ENCODE peak calls at places on chromosome 17, in six cellular contexts. J is A673, K is tibial nerve, W is A549, E is heart right ventricle, H is uterus. O is an unnamed sample.

GRCh38 chr17:50062323-50063243 is 6.7 kb downstream of the ITGA3 start:
- DNase-seq in J (no peak), K (no peak), W (peak; percentile 99), E (peak; percentile 83), H (peak; percentile 59), O (peak; percentile 94)

GRCh38 chr17:73232587-73233373 is 28.9 kb downstream of the CPSF4L start:
- DNase-seq in J (peak; percentile 19), K (no peak), W (peak; percentile 55), E (no peak), H (no peak), O (no peak)

GRCh38 chr17:82905130-82905529 is 65.3 kb upstream of the ZNF750 start:
- DNase-seq in J (no peak), K (no peak), W (no peak), E (no peak), H (no peak), O (no peak)

GRCh38 chr17:57186231-57187019 is 69.9 kb upstream of the MSI2 start:
- DNase-seq in J (no peak), K (no peak), W (no peak), E (no peak), H (no peak), O (no peak)

GRCh38 chr17:62774338-62774737 is 33.8 kb downstream of the MARCHF10 start:
- DNase-seq in J (no peak), K (no peak), W (no peak), E (no peak), H (no peak), O (no peak)

GRCh38 chr17:28335959-28336871 is 654 bp downstream of the TNFAIP1 start:
- DNase-seq in J (peak; percentile 74), K (peak; percentile 33), W (peak; percentile 77), E (no peak), H (peak; percentile 49), O (peak; percentile 83)

GRCh38 chr17:58059141-58059540 is 24.1 kb upstream of the DYNLL2 start:
- DNase-seq in J (no peak), K (no peak), W (no peak), E (no peak), H (no peak), O (no peak)

GRCh38 chr17:20278805-20279204 is 188.5 kb downstream of the LGALS9B start:
- DNase-seq in J (no peak), K (no peak), W (no peak), E (no peak), H (no peak), O (no peak)

GRCh38 chr17:45656527-45657181 is 127.5 kb upstream of the CRHR1 start:
- DNase-seq in J (no peak), K (no peak), W (no peak), E (no peak), H (no peak), O (no peak)

GRCh38 chr17:76004750-76005262 is 4.2 kb downstream of the CDK3 start:
- DNase-seq in J (no peak), K (no peak), W (no peak), E (no peak), H (no peak), O (no peak)

GRCh38 chr17:66347661-66348604 is 45.5 kb downstream of the PRKCA start:
- DNase-seq in J (peak; percentile 54), K (no peak), W (no peak), E (no peak), H (no peak), O (no peak)

GRCh38 chr17:79182176-79183160 is 107.8 kb downstream of the ENGASE start:
- DNase-seq in J (no peak), K (no peak), W (no peak), E (no peak), H (no peak), O (no peak)

GRCh38 chr17:3447625-3448024 is 14.0 kb upstream of the OR1E2 start:
- DNase-seq in J (peak; percentile 10), K (no peak), W (no peak), E (no peak), H (no peak), O (no peak)

GRCh38 chr17:27323538-27324212 is 29.8 kb downstream of the WSB1 start:
- DNase-seq in J (no peak), K (peak; percentile 61), W (no peak), E (peak; percentile 84), H (peak; percentile 68), O (no peak)

GRCh38 chr17:48835971-48836370 is 5.1 kb downstream of the CALCOCO2 start:
- DNase-seq in J (no peak), K (no peak), W (no peak), E (no peak), H (no peak), O (no peak)

GRCh38 chr17:42054101-42054500 is 3.7 kb upstream of the C17orf113 start:
- DNase-seq in J (no peak), K (no peak), W (no peak), E (no peak), H (no peak), O (no peak)

GRCh38 chr17:4420692-4421131 is 13.0 kb upstream of the SPNS3 start:
- DNase-seq in J (peak; percentile 80), K (peak; percentile 44), W (peak; percentile 90), E (no peak), H (peak; percentile 27), O (peak; percentile 77)

GRCh38 chr17:60138769-60139437 is 10.9 kb upstream of the CA4 start:
- DNase-seq in J (no peak), K (no peak), W (no peak), E (no peak), H (no peak), O (no peak)

GRCh38 chr17:77566151-77566550 is 392.4 kb upstream of the TNRC6C start:
- DNase-seq in J (no peak), K (no peak), W (no peak), E (no peak), H (no peak), O (peak; percentile 28)

GRCh38 chr17:29620271-29620670 is 2.4 kb downstream of the CORO6 start:
- DNase-seq in J (no peak), K (no peak), W (peak; percentile 55), E (no peak), H (no peak), O (no peak)

GRCh38 chr17:70041575-70041974 is 33.5 kb upstream of the KCNJ16 start:
- DNase-seq in J (no peak), K (no peak), W (no peak), E (no peak), H (no peak), O (no peak)

GRCh38 chr17:70034158-70034557 is 40.9 kb upstream of the KCNJ16 start:
- DNase-seq in J (no peak), K (no peak), W (no peak), E (no peak), H (no peak), O (no peak)

GRCh38 chr17:70040336-70040735 is 34.7 kb upstream of the KCNJ16 start:
- DNase-seq in J (no peak), K (no peak), W (no peak), E (no peak), H (no peak), O (no peak)

GRCh38 chr17:70041061-70041460 is 34.0 kb upstream of the KCNJ16 start:
- DNase-seq in J (no peak), K (no peak), W (no peak), E (no peak), H (no peak), O (no peak)

GRCh38 chr17:70037498-70037897 is 37.5 kb upstream of the KCNJ16 start:
- DNase-seq in J (no peak), K (no peak), W (no peak), E (no peak), H (no peak), O (no peak)
- H3K27ac ChIP-seq in J (no peak overlapping the region), K (no peak overlapping the region), W (no peak overlapping the region), E (no peak overlapping the region), H (no peak overlapping the region), O (no peak overlapping the region)

DNA sequence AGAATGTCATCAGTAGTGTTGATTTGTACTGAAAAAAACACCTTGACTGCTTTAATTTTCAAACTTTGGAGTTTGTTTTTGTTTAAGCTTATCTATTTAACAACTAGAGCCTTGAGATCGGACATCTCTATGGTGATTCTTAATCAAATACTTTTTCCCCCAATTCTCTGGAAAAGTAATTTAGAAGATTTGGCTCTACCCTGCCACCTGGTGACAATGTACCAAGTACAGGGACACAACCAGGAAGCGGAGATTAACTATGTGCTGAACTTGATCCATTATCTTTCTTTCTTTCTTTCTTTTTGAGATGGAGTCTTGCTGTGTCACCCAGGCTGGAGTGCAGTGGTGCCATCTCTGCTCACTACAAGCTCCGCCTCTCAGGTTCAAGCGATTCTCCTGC is 30.8 kb downstream of the USP43 start:
- DNase-seq in J (peak; percentile 23), K (no peak), W (no peak), E (no peak), H (no peak), O (no peak)
- TF ChIP-seq CTCF in J (peak; percentile 43), K (no peak), W (peak; percentile 37), E (no peak), H (no peak), O (no peak)

GRCh38 chr17:9987779-9988585 is 82.9 kb upstream of the RCVRN start:
- DNase-seq in J (peak; percentile 30), K (no peak), W (peak; percentile 66), E (peak; percentile 34), H (no peak), O (no peak)
- H3K27ac ChIP-seq in J (no peak overlapping the region), K (peak overlapping the region; percentile 56), W (no peak overlapping the region), E (peak overlapping the region; percentile 2), H (no peak overlapping the region), O (no peak overlapping the region)

GRCh38 chr17:64448665-64449512 is at the start of gene MILR1:
- DNase-seq in J (no peak), K (peak; percentile 58), W (peak; percentile 56), E (no peak), H (peak; percentile 18), O (no peak)
- TF ChIP-seq CTCF in J (no peak), K (no peak), W (no peak), E (no peak), H (no peak), O (no peak)

DNA sequence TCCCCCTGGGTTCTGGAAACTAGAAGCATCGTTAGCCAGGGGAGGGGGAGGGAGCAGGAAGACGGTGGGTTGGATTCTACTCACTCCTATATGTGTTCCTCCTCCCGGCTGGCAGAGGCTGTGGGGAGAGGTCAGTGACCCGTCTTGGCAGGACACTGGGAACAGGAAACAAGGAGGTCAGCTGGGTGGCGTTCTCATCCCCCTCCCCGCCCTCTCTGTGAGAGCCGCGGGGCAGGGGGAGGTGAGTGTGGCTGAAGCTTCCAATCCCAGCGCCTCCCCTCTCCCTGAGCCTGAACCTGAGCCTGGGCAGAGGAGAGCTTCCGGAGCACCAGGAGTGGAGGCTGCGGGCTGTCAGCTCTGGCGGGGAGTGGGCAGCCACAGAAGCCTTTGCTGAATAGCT is 12.5 kb downstream of the GPRC5C start:
- DNase-seq in J (no peak), K (peak; percentile 63), W (no peak), E (peak; percentile 63), H (peak; percentile 46), O (no peak)
- H3K27ac ChIP-seq in J (no peak overlapping the region), K (peak overlapping the region; percentile 90), W (no peak overlapping the region), E (peak overlapping the region; percentile 88), H (peak overlapping the region; percentile 76), O (peak overlapping the region; percentile 98)

GRCh38 chr17:61397086-61397842 is 2.4 kb upstream of the TBX2 start:
- DNase-seq in J (no peak), K (no peak), W (no peak), E (no peak), H (no peak), O (no peak)
- TF ChIP-seq CTCF in J (no peak), K (no peak), W (no peak), E (no peak), H (no peak), O (no peak)

GRCh38 chr17:7541074-7541621 is 7.7 kb upstream of the TNFSF12 start:
- DNase-seq in J (no peak), K (no peak), W (no peak), E (no peak), H (no peak), O (no peak)
- H3K27ac ChIP-seq in J (no peak overlapping the region), K (no peak overlapping the region), W (no peak overlapping the region), E (no peak overlapping the region), H (no peak overlapping the region), O (no peak overlapping the region)

GRCh38 chr17:7215136-7215638 is 4.4 kb downstream of the DLG4 start:
- DNase-seq in J (no peak), K (peak; percentile 94), W (no peak), E (no peak), H (no peak), O (no peak)
- TF ChIP-seq CTCF in J (no peak), K (no peak), W (no peak), E (no peak), H (no peak), O (no peak)